ENCODE peak calls at places on chromosomes 3 and 15, in four cellular contexts. J is GM12878, M is body of pancreas, H is fibroblast of lung. Z is an unnamed sample.

GRCh38 chr3:127676921-127677351 is 4.2 kb downstream of the ABTB1 start:
- DNase-seq in J (no peak), M (peak), H (no peak), Z (no peak)

GRCh38 chr3:49173792-49174170 is 2.4 kb downstream of the KLHDC8B start:
- DNase-seq in J (no peak), M (no peak), H (peak), Z (peak)

GRCh38 chr15:62075595-62076279 is 9.0 kb downstream of the C2CD4A start:
- DNase-seq in J (no peak), M (peak), H (peak), Z (no peak)

GRCh38 chr3:87229113-87229512 is 2.0 kb downstream of the CHMP2B start:
- DNase-seq in J (no peak), M (no peak), H (no peak), Z (no peak)

GRCh38 chr3:187295635-187296034 is 4.1 kb upstream of the MASP1 start:
- DNase-seq in J (no peak), M (no peak), H (no peak), Z (no peak)

GRCh38 chr3:7015683-7016440 is 154.9 kb downstream of the GRM7 start:
- DNase-seq in J (no peak), M (no peak), H (peak), Z (no peak)

GRCh38 chr3:133444071-133444774 is 44.4 kb downstream of the BFSP2 start:
- DNase-seq in J (no peak), M (peak), H (peak), Z (no peak)

GRCh38 chr3:104685492-104685891 is 681.2 kb upstream of the ALCAM start:
- DNase-seq in J (no peak), M (no peak), H (no peak), Z (no peak)

GRCh38 chr3:128237348-128238099 is 84.2 kb downstream of the EEFSEC start:
- DNase-seq in J (no peak), M (no peak), H (no peak), Z (no peak)

GRCh38 chr3:48400824-48401433 is 28.9 kb downstream of the FBXW12 start:
- DNase-seq in J (peak), M (peak), H (peak), Z (peak)

GRCh38 chr3:100403956-100404548 is 2.7 kb downstream of the LNP1 start:
- DNase-seq in J (no peak), M (no peak), H (no peak), Z (no peak)
- H3K27ac ChIP-seq in J (peak), M (no peak), H (no peak), Z (no peak)

GRCh38 chr3:66986406-66986805 is 11.7 kb upstream of the KBTBD8 start:
- DNase-seq in J (no peak), M (no peak), H (no peak), Z (no peak)

GRCh38 chr3:66985336-66985920 is 12.7 kb upstream of the KBTBD8 start:
- DNase-seq in J (no peak), M (no peak), H (no peak), Z (no peak)

DNA sequence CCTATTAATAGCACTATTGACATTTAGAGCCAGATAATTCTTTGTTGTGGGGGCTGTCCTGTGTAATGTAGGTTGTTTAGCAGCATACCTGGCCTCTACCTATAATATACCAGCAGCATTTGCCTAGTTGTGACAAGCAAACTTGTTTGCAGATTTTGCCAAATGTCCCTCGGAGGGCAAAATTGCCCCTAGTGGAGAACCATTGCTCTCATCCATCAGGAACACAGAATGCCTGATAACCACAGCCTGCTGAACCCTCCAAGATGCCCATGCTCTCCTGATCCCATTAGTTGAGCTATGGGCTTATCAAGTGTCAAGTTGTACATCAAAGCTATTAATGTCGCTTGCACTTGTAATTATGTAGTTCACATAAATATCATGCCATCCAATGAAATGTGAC is 15.0 kb upstream of the KBTBD8 start:
- DNase-seq in J (no peak), M (no peak), H (no peak), Z (no peak)
- TF ChIP-seq CTCF in J (no peak), M (no peak), H (no peak), Z (peak)

DNA sequence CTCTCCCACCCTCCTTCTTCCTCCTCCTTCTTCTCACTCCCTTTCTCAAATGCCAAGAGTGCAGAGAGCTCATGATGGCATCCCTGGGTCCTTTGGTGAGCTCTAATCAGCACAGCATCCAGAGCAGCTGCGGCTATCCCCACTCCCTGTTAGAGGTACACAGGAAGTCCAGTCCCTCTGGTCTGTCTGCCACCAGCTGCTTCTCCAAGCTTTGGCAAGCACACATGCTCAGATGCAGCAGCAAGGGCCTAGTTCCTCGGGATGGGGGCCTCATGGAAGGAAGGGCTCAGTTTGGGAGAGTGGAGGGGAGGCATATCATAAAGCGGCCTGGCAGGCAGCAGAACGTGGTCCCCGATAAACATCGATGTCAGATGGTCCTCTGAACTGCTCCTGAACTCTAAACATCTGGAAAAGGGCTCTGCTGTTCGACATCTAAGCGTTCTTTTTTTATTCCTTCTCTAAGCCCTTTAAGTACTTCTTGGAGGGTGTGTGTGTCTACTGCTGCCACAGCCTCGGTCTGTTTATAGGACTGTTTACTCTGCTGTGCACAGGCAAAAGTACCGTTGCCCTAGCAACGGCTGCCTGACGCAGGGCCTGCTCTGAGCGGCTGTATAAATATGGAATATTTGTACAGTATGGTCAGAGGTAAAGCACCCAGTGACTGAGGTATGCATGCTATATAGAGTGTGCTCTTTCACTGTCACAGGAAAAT is 74.6 kb downstream of the PRICKLE2 start:
- DNase-seq in J (no peak), M (peak), H (peak), Z (no peak)
- H3K27ac ChIP-seq in J (no peak), M (peak), H (peak), Z (no peak)

GRCh38 chr3:189813652-189814245 is 182.6 kb downstream of the TP63 start:
- DNase-seq in J (no peak), M (no peak), H (no peak), Z (no peak)
- TF ChIP-seq CTCF in J (no peak), M (no peak), H (no peak), Z (no peak)

GRCh38 chr3:141413387-141414140 is 45.3 kb downstream of the ZBTB38 start:
- DNase-seq in J (no peak), M (no peak), H (peak), Z (no peak)

GRCh38 chr3:141412087-141412935 is 44.0 kb downstream of the ZBTB38 start:
- DNase-seq in J (no peak), M (peak), H (peak), Z (no peak)

GRCh38 chr3:141410861-141411771 is 42.8 kb downstream of the ZBTB38 start:
- DNase-seq in J (no peak), M (no peak), H (peak), Z (peak)

GRCh38 chr3:141414141-141414689 is 45.9 kb downstream of the ZBTB38 start:
- DNase-seq in J (no peak), M (peak), H (peak), Z (peak)

GRCh38 chr3:141412936-141413354 is 44.6 kb downstream of the ZBTB38 start:
- DNase-seq in J (no peak), M (peak), H (peak), Z (no peak)
- H3K27ac ChIP-seq in J (peak), M (peak), H (peak), Z (peak)

GRCh38 chr3:186002884-186003472 is 65.2 kb upstream of the TRA2B start:
- DNase-seq in J (no peak), M (peak), H (peak), Z (peak)
- TF ChIP-seq CTCF in J (peak), M (peak), H (peak), Z (peak)

GRCh38 chr3:124879395-124879723 is 7.8 kb downstream of the ITGB5 start:
- DNase-seq in J (no peak), M (no peak), H (no peak), Z (no peak)

GRCh38 chr3:124883766-124884473 is 3.2 kb downstream of the ITGB5 start:
- DNase-seq in J (no peak), M (no peak), H (peak), Z (no peak)

GRCh38 chr3:124882749-124883148 is 4.4 kb downstream of the ITGB5 start:
- DNase-seq in J (no peak), M (no peak), H (peak), Z (no peak)

GRCh38 chr3:124883191-124883747 is 3.9 kb downstream of the ITGB5 start:
- DNase-seq in J (no peak), M (no peak), H (no peak), Z (no peak)

GRCh38 chr3:124881976-124882697 is 5.0 kb downstream of the ITGB5 start:
- DNase-seq in J (no peak), M (no peak), H (peak), Z (no peak)
- H3K27ac ChIP-seq in J (no peak), M (no peak), H (no peak), Z (no peak)

Z was measured in WERI-Rb-1.